ENCODE peak calls at places on chromosomes 12 and 14, in six cellular contexts. A is IMR-90, T is esophagus squamous epithelium, I is cardiac muscle cell, C is mucosa of descending colon, F is suprapubic skin. G is an unnamed sample. For H3K4me1, the result is how much of the 10 kb centered on the place peaks cover.

GRCh38 chr12:30877110-30877875 is 49.3 kb upstream of the TSPAN11 start:
- DNase-seq in A (no peak), T (no peak), I (no peak), C (no peak), F (no peak), G (no peak)

GRCh38 chr12:40338071-40338470 is 113.3 kb downstream of the LRRK2 start:
- DNase-seq in A (no peak), T (no peak), I (no peak), C (no peak), F (no peak), G (no peak)

GRCh38 chr12:29427964-29428363 is 47.0 kb upstream of the ERGIC2 start:
- DNase-seq in A (no peak), T (no peak), I (peak), C (no peak), F (no peak), G (no peak)

GRCh38 chr14:97233319-97233980 is 436.3 kb downstream of the VRK1 start:
- DNase-seq in A (no peak), T (no peak), I (no peak), C (no peak), F (no peak), G (no peak)

GRCh38 chr14:37369446-37369845 is 171.7 kb downstream of the MIPOL1 start:
- DNase-seq in A (no peak), T (no peak), I (no peak), C (no peak), F (no peak), G (no peak)

GRCh38 chr14:64475585-64476273 is 10.4 kb downstream of the AKAP5 start:
- DNase-seq in A (no peak), T (no peak), I (no peak), C (no peak), F (no peak), G (no peak)

GRCh38 chr14:87483651-87484260 is 509.2 kb downstream of the GALC start:
- DNase-seq in A (peak), T (no peak), I (no peak), C (no peak), F (no peak), G (no peak)

GRCh38 chr14:23537351-23538048 is 14.1 kb downstream of the ZFHX2 start:
- DNase-seq in A (peak), T (no peak), I (no peak), C (no peak), F (no peak), G (no peak)

GRCh38 chr12:94982456-94982855 is 21.0 kb downstream of the NDUFA12 start:
- DNase-seq in A (no peak), T (no peak), I (no peak), C (no peak), F (no peak), G (no peak)

GRCh38 chr12:13976880-13977279 is 4.5 kb downstream of the GRIN2B start:
- DNase-seq in A (no peak), T (no peak), I (no peak), C (no peak), F (no peak), G (no peak)

GRCh38 chr12:111185206-111185888 is 183.5 kb downstream of the PHETA1 start:
- DNase-seq in A (no peak), T (no peak), I (no peak), C (no peak), F (no peak), G (no peak)

DNA sequence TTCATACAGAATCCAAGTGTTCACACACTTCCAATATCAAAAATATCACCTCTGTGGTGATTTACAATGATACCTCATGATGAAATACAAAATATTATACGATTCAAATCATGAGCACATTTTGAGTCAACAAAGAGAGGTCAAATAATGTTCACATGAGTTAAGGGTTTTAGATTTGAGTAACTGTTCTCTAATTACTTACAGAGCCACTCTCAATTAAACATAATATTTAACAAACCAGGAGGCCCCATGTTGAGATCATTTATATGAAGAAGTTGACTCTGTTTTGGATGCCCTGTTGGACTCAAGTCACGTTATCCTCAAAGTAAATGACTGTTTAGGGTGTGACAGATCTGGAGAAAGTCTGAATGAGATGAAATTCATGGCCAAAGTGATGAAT is 53.5 kb downstream of the NUAK1 start:
- DNase-seq in A (no peak), T (no peak), I (no peak), C (no peak), F (no peak), G (no peak)
- H3K4me1 ChIP-seq in A (under half), T (under half), I (under half), C (under half), F (under half), G (under half)

GRCh38 chr12:131452444-131452860 is 258.4 kb upstream of the SFSWAP start:
- DNase-seq in A (no peak), T (no peak), I (no peak), C (no peak), F (no peak), G (no peak)
- TF ChIP-seq CTCF in A (no peak), T (no peak), I (no peak), C (peak), F (no peak), G (peak)

GRCh38 chr14:74621556-74621955 is 9.5 kb upstream of the LTBP2 start:
- DNase-seq in A (no peak), T (no peak), I (no peak), C (no peak), F (no peak), G (no peak)
- H3K4me1 ChIP-seq in A (under half), T (half or more), I (under half), C (under half), F (under half), G (half or more)

GRCh38 chr12:106118-106561 is 39.6 kb downstream of the IQSEC3 start:
- DNase-seq in A (no peak), T (no peak), I (no peak), C (no peak), F (no peak), G (no peak)
- TF ChIP-seq CTCF in A (no peak), T (no peak), I (no peak), C (no peak), F (no peak), G (no peak)

GRCh38 chr12:89593873-89594272 is 68.0 kb upstream of the POC1B start:
- DNase-seq in A (no peak), T (no peak), I (no peak), C (no peak), F (no peak), G (no peak)

GRCh38 chr12:89589753-89590152 is 63.9 kb upstream of the POC1B start:
- DNase-seq in A (no peak), T (no peak), I (no peak), C (no peak), F (no peak), G (no peak)

GRCh38 chr12:89597770-89598169 is 71.9 kb upstream of the POC1B start:
- DNase-seq in A (no peak), T (no peak), I (no peak), C (no peak), F (no peak), G (no peak)

GRCh38 chr12:89597210-89597609 is 71.4 kb upstream of the POC1B start:
- DNase-seq in A (no peak), T (no peak), I (no peak), C (no peak), F (no peak), G (no peak)

DNA sequence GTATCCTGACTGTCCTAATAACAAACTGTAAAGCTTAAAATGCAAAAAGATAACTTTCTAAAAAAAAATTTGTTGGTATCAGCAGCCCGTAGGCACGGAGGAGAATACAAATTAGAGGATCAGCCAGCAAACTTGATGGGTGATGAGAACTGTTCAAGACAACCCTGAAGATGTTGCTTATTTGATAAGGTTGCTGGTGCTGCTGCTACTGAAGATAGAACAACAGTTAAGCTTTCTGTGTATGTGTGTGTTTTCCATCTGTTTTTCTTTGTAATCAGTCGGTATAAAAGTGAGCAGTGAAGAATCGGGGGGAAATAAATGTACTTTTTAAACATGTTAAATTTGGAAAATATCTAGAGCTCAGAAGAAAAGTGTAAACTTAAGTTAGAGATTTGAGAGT is 67.4 kb upstream of the POC1B start:
- DNase-seq in A (no peak), T (no peak), I (no peak), C (no peak), F (no peak), G (no peak)
- H3K4me1 ChIP-seq in A (under half), T (under half), I (under half), C (under half), F (under half), G (under half)

G was measured in RWPE2.